ENCODE peak calls at places on chromosome 17, in seven cellular contexts. G is HCT116, M is HepG2, K is GM12878, Q is H1, J is K562, R is SK-N-SH. D is an unnamed sample.

GRCh38 chr17:60109161-60109560 is 30.4 kb upstream of the HEATR6 start:
- DNase-seq in Q (no peak), R (no peak), J (no peak), G (no peak), M (no peak), K (no peak), D (no peak)

GRCh38 chr17:45260204-45260783 is 1.6 kb downstream of the SPATA32 start:
- DNase-seq in M (no peak), J (no peak), R (no peak), K (no peak), G (no peak), Q (no peak), D (no peak)

GRCh38 chr17:49793309-49793708 is 4.8 kb downstream of the KAT7 start:
- DNase-seq in M (no peak), R (no peak), J (no peak), Q (no peak), G (no peak), K (no peak), D (no peak)

GRCh38 chr17:81536299-81537290 is 8.4 kb downstream of the FSCN2 start:
- DNase-seq in J (no peak), M (no peak), K (no peak), R (peak), Q (peak), G (no peak), D (no peak)

GRCh38 chr17:20073056-20073979 is 64.2 kb downstream of the SPECC1 start:
- DNase-seq in Q (no peak), R (no peak), K (no peak), M (no peak), J (peak), G (no peak), D (no peak)

GRCh38 chr17:1217030-1217429 is 37.2 kb upstream of the ABR start:
- DNase-seq in Q (no peak), R (no peak), G (no peak), K (no peak), M (no peak), J (no peak), D (no peak)

GRCh38 chr17:39164675-39165143 is 1.3 kb downstream of the ARL5C start:
- DNase-seq in M (peak), G (peak), J (peak), R (peak), K (peak), Q (peak), D (peak)

GRCh38 chr17:17448076-17448475 is 28.7 kb upstream of the MED9 start:
- DNase-seq in Q (no peak), R (no peak), G (no peak), J (no peak), M (no peak), K (no peak), D (no peak)

GRCh38 chr17:65557349-65558310 is 3.8 kb downstream of the AXIN2 start:
- DNase-seq in K (no peak), M (peak), J (no peak), Q (no peak), G (peak), R (no peak), D (no peak)

GRCh38 chr17:81009124-81009523 is 17.5 kb downstream of the CHMP6 start:
- DNase-seq in J (no peak), M (no peak), R (no peak), G (no peak), Q (no peak), K (no peak), D (no peak)

GRCh38 chr17:64209983-64210382 is 53.1 kb downstream of the TEX2 start:
- DNase-seq in K (no peak), J (no peak), R (no peak), Q (no peak), M (no peak), G (no peak), D (no peak)
- TF ChIP-seq JUND in K (no peak), J (no peak), R (no peak), Q (no peak), M (no peak), G (no peak), D (no peak)

GRCh38 chr17:74360993-74361612 is 565 bp downstream of the BTBD17 start:
- DNase-seq in K (no peak), J (no peak), R (no peak), Q (no peak), M (no peak), G (no peak), D (no peak)
- TF ChIP-seq JUND in K (no peak), J (no peak), R (no peak), Q (no peak), M (no peak), G (no peak), D (no peak)

GRCh38 chr17:79115487-79115886 is 40.9 kb downstream of the ENGASE start:
- DNase-seq in J (no peak), K (no peak), M (no peak), G (no peak), Q (no peak), R (no peak), D (no peak)
- TF ChIP-seq JUND in J (no peak), K (no peak), M (no peak), G (no peak), Q (no peak), R (no peak), D (no peak)

DNA sequence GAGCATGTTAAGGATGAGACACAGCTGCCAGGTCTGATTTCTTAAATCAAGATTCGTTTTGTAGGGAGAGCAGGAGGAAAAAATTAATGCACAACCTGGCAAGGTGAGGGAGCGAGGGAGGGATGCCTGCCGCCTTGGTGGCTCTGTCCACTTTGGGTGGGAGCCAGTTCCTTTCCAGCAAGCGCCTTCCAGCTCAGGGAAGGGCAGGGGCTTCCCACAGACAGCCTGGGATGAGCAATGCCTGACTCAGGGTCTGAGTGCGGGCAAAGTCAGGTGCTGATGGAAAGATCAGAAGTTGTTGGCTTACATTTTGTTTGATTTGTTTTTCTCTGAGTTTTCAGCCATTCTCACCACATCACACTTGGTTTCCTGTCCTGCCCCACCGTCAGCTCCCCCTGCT is 220.7 kb downstream of the ENGASE start:
- DNase-seq in J (no peak), Q (no peak), G (no peak), R (no peak), K (no peak), M (no peak), D (no peak)
- TF ChIP-seq JUND in J (no peak), Q (no peak), G (no peak), R (no peak), K (no peak), M (no peak), D (no peak)

GRCh38 chr17:8924595-8924994 is 40.9 kb downstream of the PIK3R5 start:
- DNase-seq in J (no peak), Q (no peak), G (no peak), R (no peak), M (no peak), K (peak), D (no peak)

GRCh38 chr17:8922923-8923322 is 42.6 kb downstream of the PIK3R5 start:
- DNase-seq in G (no peak), M (no peak), J (no peak), R (no peak), K (no peak), Q (no peak), D (no peak)

GRCh38 chr17:8921147-8921546 is 44.4 kb downstream of the PIK3R5 start:
- DNase-seq in K (no peak), R (no peak), J (no peak), G (no peak), Q (no peak), M (no peak), D (no peak)

GRCh38 chr17:8923762-8924161 is 41.7 kb downstream of the PIK3R5 start:
- DNase-seq in R (no peak), M (no peak), G (no peak), Q (no peak), K (no peak), J (no peak), D (no peak)

GRCh38 chr17:8922451-8922850 is 43.1 kb downstream of the PIK3R5 start:
- DNase-seq in R (no peak), M (no peak), J (no peak), Q (no peak), G (no peak), K (no peak), D (no peak)
- TF ChIP-seq JUND in R (peak), M (no peak), J (no peak), Q (no peak), G (no peak), K (no peak), D (no peak)

DNA sequence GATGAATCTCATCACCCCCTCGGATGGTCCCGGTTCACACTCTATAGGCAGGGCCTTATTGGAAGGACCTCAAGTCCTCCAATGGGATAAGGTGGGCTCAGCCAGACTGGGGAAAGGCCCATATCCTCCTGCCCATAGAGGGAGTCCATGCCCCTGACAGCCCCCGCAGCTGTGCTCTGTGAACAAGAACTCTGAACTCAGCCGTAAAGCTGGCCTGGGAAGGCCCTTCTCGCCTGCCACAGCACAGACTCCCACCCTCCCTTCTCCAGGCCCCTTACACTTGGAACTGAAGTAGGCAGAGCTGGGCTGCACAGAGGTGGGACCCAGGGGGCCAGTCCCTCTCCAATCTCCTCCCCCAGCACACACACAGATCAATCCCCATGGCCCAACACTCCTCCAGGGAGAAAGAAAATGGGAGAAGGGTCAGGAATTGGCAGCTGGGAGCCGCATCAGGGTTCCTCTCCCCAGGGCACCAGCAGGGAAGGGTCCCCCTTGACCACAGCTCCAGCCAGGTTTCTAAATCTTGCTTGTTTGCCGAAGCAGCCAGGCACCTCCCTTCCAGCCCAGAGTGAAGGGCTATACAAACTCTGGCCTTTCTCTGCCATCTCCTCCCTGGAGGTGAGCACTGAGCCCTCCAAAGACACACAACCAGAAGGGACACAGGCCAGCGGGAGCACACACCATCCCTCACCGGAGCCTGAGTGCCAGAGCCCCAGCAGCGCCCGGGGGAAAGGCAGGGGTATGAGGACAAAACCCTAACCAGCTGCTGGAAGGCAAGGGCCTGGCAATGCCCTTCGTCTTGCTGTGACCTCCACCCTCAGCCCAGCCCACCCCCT is 454.1 kb downstream of the SOX9 start:
- DNase-seq in K (no peak), R (no peak), M (no peak), G (no peak), J (no peak), Q (no peak), D (no peak)
- TF ChIP-seq JUND in K (no peak), R (no peak), M (no peak), G (no peak), J (no peak), Q (no peak), D (no peak)

GRCh38 chr17:63523256-63523869 is at the start of gene KCNH6:
- DNase-seq in K (no peak), M (no peak), G (no peak), J (no peak), Q (no peak), R (peak), D (peak)

GRCh38 chr17:63516910-63517824 is 6.0 kb upstream of the KCNH6 start:
- DNase-seq in J (no peak), G (peak), R (no peak), Q (no peak), M (peak), K (peak), D (no peak)

GRCh38 chr17:63517825-63518534 is 5.2 kb upstream of the KCNH6 start:
- DNase-seq in M (no peak), Q (no peak), J (no peak), G (no peak), K (no peak), R (no peak), D (no peak)

GRCh38 chr17:63519116-63519881 is 3.9 kb upstream of the KCNH6 start:
- DNase-seq in Q (no peak), G (no peak), M (no peak), J (no peak), K (no peak), R (peak), D (no peak)

GRCh38 chr17:63519972-63520882 is 2.9 kb upstream of the KCNH6 start:
- DNase-seq in R (no peak), Q (peak), G (no peak), K (no peak), J (no peak), M (peak), D (no peak)
- TF ChIP-seq JUND in R (no peak), Q (no peak), G (no peak), K (no peak), J (no peak), M (no peak), D (no peak)

GRCh38 chr17:33697557-33697956 is 404.5 kb upstream of the ASIC2 start:
- DNase-seq in J (no peak), G (no peak), R (no peak), K (no peak), Q (no peak), M (no peak), D (no peak)

GRCh38 chr17:33701910-33702309 is 408.8 kb upstream of the ASIC2 start:
- DNase-seq in M (no peak), K (no peak), Q (no peak), R (no peak), G (no peak), J (no peak), D (no peak)

GRCh38 chr17:33696102-33696501 is 403.0 kb upstream of the ASIC2 start:
- DNase-seq in K (no peak), J (peak), M (no peak), R (peak), G (no peak), Q (no peak), D (no peak)
- TF ChIP-seq JUND in K (no peak), J (no peak), M (no peak), R (no peak), G (no peak), Q (no peak), D (no peak)

D was measured in T47D.